ENCODE peak calls at places on chromosomes 1 and 21, in six cellular contexts. E is SK-N-SH; O is stimulated activated CD8-positive, alpha-beta memory T cell treated with anti-CD3 and anti-CD28 coated beads, Interleukin-7, amount 100 ng/mL, for 1 hour; D is stimulated activated CD4-positive, alpha-beta T cell treated with anti-CD3 and anti-CD28 coated beads, Interleukin-2, amount 100 ng/mL, for 24 hours; A is lower leg skin; R is stimulated activated naive CD4-positive, alpha-beta T cell treated with Interleukin-2 at 50 U/mL for 16 hours. N is an unnamed sample.

GRCh38 chr21:35227774-35228173 is 178.7 kb upstream of the RUNX1 start:
- DNase-seq in R (no peak), E (no peak), O (no peak), A (no peak), D (no peak), N (no peak)

GRCh38 chr1:202565890-202566289 is 144.4 kb downstream of the SYT2 start:
- DNase-seq in E (no peak), O (no peak), R (no peak), A (no peak), D (no peak), N (no peak)

GRCh38 chr1:9155879-9156278 is 27.0 kb upstream of the GPR157 start:
- DNase-seq in A (no peak), O (no peak), D (no peak), R (no peak), E (no peak), N (no peak)

GRCh38 chr1:105872761-105873286 is 1183.7 kb upstream of the PRMT6 start:
- DNase-seq in O (no peak), A (no peak), R (no peak), D (no peak), E (no peak), N (no peak)

GRCh38 chr21:42199488-42200463 is 19.2 kb upstream of the ABCG1 start:
- DNase-seq in D (no peak), R (no peak), A (no peak), O (no peak), E (no peak), N (no peak)

GRCh38 chr1:9086060-9086459 is 16.6 kb upstream of the SLC2A5 start:
- DNase-seq in A (no peak), R (no peak), D (no peak), E (no peak), O (no peak), N (no peak)

GRCh38 chr1:243917177-243917862 is 67.3 kb upstream of the AKT3 start:
- DNase-seq in A (no peak), D (peak; percentile 46), R (peak; percentile 8), O (no peak), E (peak; percentile 82), N (no peak)

GRCh38 chr1:223207293-223208066 is 64.4 kb upstream of the TLR5 start:
- DNase-seq in O (no peak), D (no peak), A (no peak), R (no peak), E (no peak), N (no peak)

GRCh38 chr1:244271909-244272308 is 179.8 kb downstream of the ADSS2 start:
- DNase-seq in A (no peak), R (no peak), D (no peak), O (no peak), E (no peak), N (no peak)

GRCh38 chr1:83593073-83593472 is 405.9 kb downstream of the TTLL7 start:
- DNase-seq in O (no peak), D (no peak), R (no peak), A (no peak), E (no peak), N (no peak)

GRCh38 chr1:235697517-235697916 is 47.9 kb upstream of the GNG4 start:
- DNase-seq in E (no peak), D (no peak), A (no peak), R (no peak), O (no peak), N (no peak)

GRCh38 chr1:6075747-6076146 is 30.1 kb downstream of the KCNAB2 start:
- DNase-seq in D (no peak), O (no peak), A (no peak), R (no peak), E (no peak), N (no peak)

GRCh38 chr1:38788937-38789336 is 70.6 kb downstream of the RRAGC start:
- DNase-seq in E (no peak), A (no peak), D (no peak), O (no peak), R (no peak), N (no peak)

GRCh38 chr21:43279578-43279894 is 110.7 kb downstream of the CRYAA start:
- DNase-seq in D (no peak), A (no peak), O (no peak), R (no peak), E (no peak), N (no peak)

GRCh38 chr1:228099331-228099732 is 3.8 kb downstream of the C1orf35 start:
- DNase-seq in E (no peak), D (peak; percentile 1), A (no peak), O (no peak), R (no peak), N (no peak)

GRCh38 chr1:2973661-2974593 is 47.3 kb upstream of the ACTRT2 start:
- DNase-seq in D (no peak), A (no peak), E (no peak), R (no peak), O (no peak), N (peak; percentile 46)

GRCh38 chr1:203137324-203137723 is 9.8 kb downstream of the ADORA1 start:
- DNase-seq in D (no peak), O (no peak), R (no peak), E (no peak), A (no peak), N (no peak)

GRCh38 chr1:58549231-58549958 is 2.9 kb upstream of the OMA1 start:
- DNase-seq in R (no peak), E (no peak), D (no peak), O (no peak), A (no peak), N (no peak)

GRCh38 chr1:31955917-31956736 is 18.0 kb upstream of the PTP4A2 start:
- DNase-seq in O (peak; percentile 45), A (peak; percentile 87), D (peak; percentile 81), R (peak; percentile 83), E (no peak), N (peak; percentile 91)

GRCh38 chr1:180270767-180271639 is 40.9 kb downstream of the LHX4 start:
- DNase-seq in D (no peak), R (no peak), O (no peak), E (no peak), A (no peak), N (no peak)

GRCh38 chr1:226064168-226064815 is 1.8 kb downstream of the H3-3A start:
- DNase-seq in E (no peak), O (no peak), A (no peak), D (peak; percentile 20), R (no peak), N (no peak)

GRCh38 chr1:172135076-172135672 is 285.3 kb upstream of the C1orf105 start:
- DNase-seq in A (no peak), E (no peak), O (no peak), D (no peak), R (no peak), N (no peak)

GRCh38 chr1:5572794-5573193 is 419.4 kb downstream of the NPHP4 start:
- DNase-seq in D (no peak), E (no peak), O (no peak), A (no peak), R (no peak), N (no peak)

GRCh38 chr1:85992756-85993155 is 163.8 kb downstream of the COL24A1 start:
- DNase-seq in D (no peak), A (no peak), O (no peak), E (no peak), R (no peak), N (no peak)

GRCh38 chr1:62398377-62398776 is 38.5 kb upstream of the USP1 start:
- DNase-seq in O (no peak), R (no peak), E (no peak), D (no peak), A (no peak), N (no peak)

GRCh38 chr1:51469518-51469917 is 49.5 kb downstream of the EPS15 start:
- DNase-seq in A (no peak), R (no peak), E (no peak), D (no peak), O (no peak), N (no peak)

GRCh38 chr1:82517586-82517985 is 716.9 kb downstream of the ADGRL2 start:
- DNase-seq in R (no peak), O (no peak), E (no peak), D (no peak), A (peak; percentile 19), N (no peak)

GRCh38 chr1:99645199-99645598 is 714 bp upstream of the PALMD start:
- DNase-seq in A (peak; percentile 54), D (no peak), E (no peak), R (no peak), O (no peak), N (peak; percentile 78)

GRCh38 chr1:234611153-234611798 is 1.3 kb upstream of the IRF2BP2 start:
- DNase-seq in R (no peak), E (peak; percentile 38), A (peak; percentile 59), D (no peak), O (peak; percentile 32), N (no peak)

GRCh38 chr1:88327391-88328267 is 356.4 kb upstream of the PKN2 start:
- DNase-seq in R (no peak), D (no peak), O (no peak), A (no peak), E (no peak), N (no peak)

GRCh38 chr1:226223157-226223785 is at the start of gene MIXL1:
- DNase-seq in E (peak; percentile 33), D (peak; percentile 17), A (no peak), O (no peak), R (no peak), N (no peak)

N was measured in suprapubic skin.